ENCODE peak calls at places on chromosome 22, in four cellular contexts. One of them, this sample, is unnamed.

GRCh38 chr22:30870451-30871345 is 97.9 kb downstream of the MORC2 start:
- DNase-seq in NCI-H1436: no peak
- DNase-seq in stimulated activated CD4-positive, alpha-beta T cell treated with anti-CD3 and anti-CD28 coated beads, TNF-alpha, amount 100 ng/mL, for 1 hour: no peak
- DNase-seq in tibial artery: peak
- DNase-seq in this sample: peak

GRCh38 chr22:40588726-40589125 is 47.8 kb downstream of the MRTFA start:
- DNase-seq in NCI-H1436: no peak
- DNase-seq in stimulated activated CD4-positive, alpha-beta T cell treated with anti-CD3 and anti-CD28 coated beads, TNF-alpha, amount 100 ng/mL, for 1 hour: no peak
- DNase-seq in tibial artery: no peak
- DNase-seq in this sample: no peak

GRCh38 chr22:37163618-37164534 is 14.2 kb upstream of the IL2RB start:
- DNase-seq in NCI-H1436: no peak
- DNase-seq in stimulated activated CD4-positive, alpha-beta T cell treated with anti-CD3 and anti-CD28 coated beads, TNF-alpha, amount 100 ng/mL, for 1 hour: no peak
- DNase-seq in tibial artery: no peak
- DNase-seq in this sample: no peak

GRCh38 chr22:20463324-20464095 is 25.9 kb upstream of the SCARF2 start:
- DNase-seq in NCI-H1436: no peak
- DNase-seq in stimulated activated CD4-positive, alpha-beta T cell treated with anti-CD3 and anti-CD28 coated beads, TNF-alpha, amount 100 ng/mL, for 1 hour: no peak
- DNase-seq in tibial artery: no peak
- DNase-seq in this sample: no peak

GRCh38 chr22:48486163-48486957 is 1341.3 kb downstream of the BRD1 start:
- DNase-seq in NCI-H1436: no peak
- DNase-seq in stimulated activated CD4-positive, alpha-beta T cell treated with anti-CD3 and anti-CD28 coated beads, TNF-alpha, amount 100 ng/mL, for 1 hour: no peak
- DNase-seq in tibial artery: no peak
- DNase-seq in this sample: no peak

GRCh38 chr22:49382451-49382735 is 445.3 kb downstream of the BRD1 start:
- DNase-seq in NCI-H1436: no peak
- DNase-seq in stimulated activated CD4-positive, alpha-beta T cell treated with anti-CD3 and anti-CD28 coated beads, TNF-alpha, amount 100 ng/mL, for 1 hour: no peak
- DNase-seq in tibial artery: no peak
- DNase-seq in this sample: no peak

GRCh38 chr22:36355894-36356293 is 31.9 kb downstream of the MYH9 start:
- DNase-seq in NCI-H1436: no peak
- DNase-seq in stimulated activated CD4-positive, alpha-beta T cell treated with anti-CD3 and anti-CD28 coated beads, TNF-alpha, amount 100 ng/mL, for 1 hour: no peak
- DNase-seq in tibial artery: no peak
- DNase-seq in this sample: no peak

GRCh38 chr22:42000466-42000865 is 1.9 kb downstream of the WBP2NL start:
- DNase-seq in NCI-H1436: no peak
- DNase-seq in stimulated activated CD4-positive, alpha-beta T cell treated with anti-CD3 and anti-CD28 coated beads, TNF-alpha, amount 100 ng/mL, for 1 hour: no peak
- DNase-seq in tibial artery: no peak
- DNase-seq in this sample: no peak

GRCh38 chr22:26762503-26763170 is 105.2 kb downstream of the MIAT start:
- DNase-seq in NCI-H1436: no peak
- DNase-seq in stimulated activated CD4-positive, alpha-beta T cell treated with anti-CD3 and anti-CD28 coated beads, TNF-alpha, amount 100 ng/mL, for 1 hour: no peak
- DNase-seq in tibial artery: no peak
- DNase-seq in this sample: no peak

GRCh38 chr22:37202706-37203105 is 9.6 kb downstream of the SSTR3 start:
- DNase-seq in NCI-H1436: no peak
- DNase-seq in stimulated activated CD4-positive, alpha-beta T cell treated with anti-CD3 and anti-CD28 coated beads, TNF-alpha, amount 100 ng/mL, for 1 hour: no peak
- DNase-seq in tibial artery: peak
- DNase-seq in this sample: no peak

GRCh38 chr22:45318558-45319318 is 9.0 kb downstream of the FAM118A start:
- DNase-seq in NCI-H1436: no peak
- DNase-seq in stimulated activated CD4-positive, alpha-beta T cell treated with anti-CD3 and anti-CD28 coated beads, TNF-alpha, amount 100 ng/mL, for 1 hour: no peak
- DNase-seq in tibial artery: no peak
- DNase-seq in this sample: peak

GRCh38 chr22:29717789-29718188 is 2.0 kb upstream of the CABP7 start:
- DNase-seq in NCI-H1436: no peak
- DNase-seq in stimulated activated CD4-positive, alpha-beta T cell treated with anti-CD3 and anti-CD28 coated beads, TNF-alpha, amount 100 ng/mL, for 1 hour: no peak
- DNase-seq in tibial artery: no peak
- DNase-seq in this sample: no peak

GRCh38 chr22:27554106-27554814 is 247.3 kb downstream of the MN1 start:
- DNase-seq in NCI-H1436: peak
- DNase-seq in stimulated activated CD4-positive, alpha-beta T cell treated with anti-CD3 and anti-CD28 coated beads, TNF-alpha, amount 100 ng/mL, for 1 hour: no peak
- DNase-seq in tibial artery: no peak
- DNase-seq in this sample: peak

GRCh38 chr22:19753090-19753842 is 7.3 kb upstream of the TBX1 start:
- DNase-seq in NCI-H1436: no peak
- DNase-seq in stimulated activated CD4-positive, alpha-beta T cell treated with anti-CD3 and anti-CD28 coated beads, TNF-alpha, amount 100 ng/mL, for 1 hour: no peak
- DNase-seq in tibial artery: no peak
- DNase-seq in this sample: no peak

GRCh38 chr22:32545801-32546200 is 71.2 kb downstream of the FBXO7 start:
- DNase-seq in NCI-H1436: no peak
- DNase-seq in stimulated activated CD4-positive, alpha-beta T cell treated with anti-CD3 and anti-CD28 coated beads, TNF-alpha, amount 100 ng/mL, for 1 hour: no peak
- DNase-seq in tibial artery: peak
- DNase-seq in this sample: no peak

GRCh38 chr22:49181942-49182341 is 645.7 kb downstream of the BRD1 start:
- DNase-seq in NCI-H1436: no peak
- DNase-seq in stimulated activated CD4-positive, alpha-beta T cell treated with anti-CD3 and anti-CD28 coated beads, TNF-alpha, amount 100 ng/mL, for 1 hour: no peak
- DNase-seq in tibial artery: no peak
- DNase-seq in this sample: no peak

GRCh38 chr22:29269731-29270474 is 1.8 kb downstream of the EWSR1 start:
- DNase-seq in NCI-H1436: no peak
- DNase-seq in stimulated activated CD4-positive, alpha-beta T cell treated with anti-CD3 and anti-CD28 coated beads, TNF-alpha, amount 100 ng/mL, for 1 hour: no peak
- DNase-seq in tibial artery: no peak
- DNase-seq in this sample: no peak

GRCh38 chr22:28978158-28978557 is 83.5 kb downstream of the C22orf31 start:
- DNase-seq in NCI-H1436: no peak
- DNase-seq in stimulated activated CD4-positive, alpha-beta T cell treated with anti-CD3 and anti-CD28 coated beads, TNF-alpha, amount 100 ng/mL, for 1 hour: no peak
- DNase-seq in tibial artery: no peak
- DNase-seq in this sample: no peak

GRCh38 chr22:42439821-42440674 is 7.8 kb upstream of the NFAM1 start:
- DNase-seq in NCI-H1436: no peak
- DNase-seq in stimulated activated CD4-positive, alpha-beta T cell treated with anti-CD3 and anti-CD28 coated beads, TNF-alpha, amount 100 ng/mL, for 1 hour: no peak
- DNase-seq in tibial artery: peak
- DNase-seq in this sample: no peak

GRCh38 chr22:38069372-38070249 is 12.4 kb downstream of the PICK1 start:
- DNase-seq in NCI-H1436: no peak
- DNase-seq in stimulated activated CD4-positive, alpha-beta T cell treated with anti-CD3 and anti-CD28 coated beads, TNF-alpha, amount 100 ng/mL, for 1 hour: no peak
- DNase-seq in tibial artery: peak
- DNase-seq in this sample: peak